ENCODE peak calls at places on chromosomes 12 and 14, in seven cellular contexts. F, K, Y, L, I, V and D are unnamed samples.

GRCh38 chr14:61178226-61179060 is 102.7 kb downstream of the TMEM30B start:
- DNase-seq in F (no peak), K (peak), Y (peak), L (no peak), I (peak), V (peak), D (peak)

GRCh38 chr12:67909091-67909531 is 80.1 kb upstream of the IFNG-AS1 start:
- DNase-seq in F (no peak), K (no peak), Y (peak), L (no peak), I (no peak), V (peak), D (peak)

GRCh38 chr12:75476076-75476475 is 4.5 kb upstream of the GLIPR1 start:
- DNase-seq in F (no peak), K (no peak), Y (no peak), L (no peak), I (no peak), V (no peak), D (no peak)

GRCh38 chr14:59919582-59920377 is at the start of gene LRRC9:
- DNase-seq in F (peak), K (no peak), Y (no peak), L (peak), I (no peak), V (peak), D (peak)

GRCh38 chr12:132406498-132407461 is 77.4 kb upstream of the GALNT9 start:
- DNase-seq in F (no peak), K (no peak), Y (no peak), L (no peak), I (no peak), V (no peak), D (no peak)

GRCh38 chr14:68789798-68790655 is 2.8 kb downstream of the ZFP36L1 start:
- DNase-seq in F (no peak), K (peak), Y (no peak), L (no peak), I (peak), V (peak), D (peak)

GRCh38 chr12:92553389-92553788 is 149.4 kb upstream of the PLEKHG7 start:
- DNase-seq in F (no peak), K (no peak), Y (no peak), L (peak), I (no peak), V (no peak), D (peak)

GRCh38 chr14:46788994-46789393 is 137.4 kb upstream of the RPL10L start:
- DNase-seq in F (no peak), K (no peak), Y (no peak), L (no peak), I (peak), V (no peak), D (no peak)

GRCh38 chr12:96587691-96588090 is 98.3 kb downstream of the CFAP54 start:
- DNase-seq in F (no peak), K (no peak), Y (peak), L (no peak), I (no peak), V (peak), D (peak)

GRCh38 chr12:77842430-77842829 is 11.7 kb downstream of the NAV3 start:
- DNase-seq in F (no peak), K (peak), Y (peak), L (no peak), I (peak), V (peak), D (no peak)

GRCh38 chr14:91249841-91250616 is 5.5 kb upstream of the GPR68 start:
- DNase-seq in F (peak), K (no peak), Y (no peak), L (no peak), I (peak), V (no peak), D (no peak)

GRCh38 chr14:93655078-93655750 is 133.1 kb downstream of the PRIMA1 start:
- DNase-seq in F (no peak), K (peak), Y (peak), L (no peak), I (peak), V (peak), D (peak)

GRCh38 chr12:82874935-82875334 is 188.2 kb downstream of the TMTC2 start:
- DNase-seq in F (no peak), K (no peak), Y (peak), L (no peak), I (no peak), V (peak), D (peak)

GRCh38 chr12:106601031-106601430 is 18.2 kb downstream of the RFX4 start:
- DNase-seq in F (no peak), K (no peak), Y (no peak), L (no peak), I (no peak), V (no peak), D (no peak)

GRCh38 chr12:57524814-57525614 is 2.4 kb downstream of the MBD6 start:
- DNase-seq in F (no peak), K (no peak), Y (no peak), L (no peak), I (no peak), V (no peak), D (no peak)

GRCh38 chr12:47717443-47718193 is 7.7 kb downstream of the ENDOU start:
- DNase-seq in F (peak), K (peak), Y (peak), L (peak), I (peak), V (peak), D (peak)

GRCh38 chr14:85468815-85469214 is 61.1 kb upstream of the FLRT2 start:
- DNase-seq in F (no peak), K (no peak), Y (no peak), L (no peak), I (no peak), V (no peak), D (no peak)

GRCh38 chr14:34461334-34462131 is 507 bp downstream of the SPTSSA start:
- DNase-seq in F (peak), K (peak), Y (peak), L (peak), I (peak), V (peak), D (peak)

GRCh38 chr14:45716506-45716905 is 463.5 kb upstream of the MIS18BP1 start:
- DNase-seq in F (no peak), K (no peak), Y (peak), L (no peak), I (peak), V (peak), D (no peak)

GRCh38 chr12:14892726-14893442 is 7.2 kb upstream of the MGP start:
- DNase-seq in F (no peak), K (no peak), Y (peak), L (no peak), I (peak), V (peak), D (peak)

GRCh38 chr14:93759781-93760307 is 28.4 kb downstream of the PRIMA1 start:
- DNase-seq in F (no peak), K (no peak), Y (no peak), L (peak), I (no peak), V (no peak), D (no peak)

GRCh38 chr12:97075583-97076268 is 168.7 kb downstream of the NEDD1 start:
- DNase-seq in F (no peak), K (no peak), Y (no peak), L (no peak), I (no peak), V (peak), D (peak)

GRCh38 chr12:122062832-122063690 is 15.5 kb upstream of the MLXIP start:
- DNase-seq in F (no peak), K (peak), Y (peak), L (peak), I (peak), V (peak), D (peak)

GRCh38 chr12:116015525-116015924 is 262.0 kb downstream of the MED13L start:
- DNase-seq in F (no peak), K (no peak), Y (peak), L (no peak), I (peak), V (peak), D (peak)

GRCh38 chr12:107302649-107303386 is 209.5 kb upstream of the CRY1 start:
- DNase-seq in F (no peak), K (no peak), Y (no peak), L (no peak), I (no peak), V (peak), D (no peak)

GRCh38 chr12:99200711-99201384 is 446.7 kb upstream of the GARIN6 start:
- DNase-seq in F (no peak), K (no peak), Y (no peak), L (no peak), I (no peak), V (no peak), D (no peak)

GRCh38 chr14:104691546-104692260 is 2.3 kb downstream of the INF2 start:
- DNase-seq in F (no peak), K (no peak), Y (no peak), L (no peak), I (no peak), V (no peak), D (no peak)
- H3K4me3 ChIP-seq in F (no peak), K (no peak), Y (peak), L (peak), I (peak), V (peak), D (no peak)

GRCh38 chr14:21807975-21808374 is 134.4 kb upstream of the OR4E1 start:
- DNase-seq in F (no peak), K (no peak), Y (no peak), L (no peak), I (no peak), V (no peak), D (no peak)
- TF ChIP-seq CTCF in F (no peak), K (no peak), Y (no peak), L (no peak), I (no peak), V (no peak), D (no peak)

GRCh38 chr14:23401331-23401730 is 6.7 kb downstream of the MYH6 start:
- DNase-seq in F (no peak), K (no peak), Y (no peak), L (peak), I (no peak), V (no peak), D (no peak)
- H3K4me3 ChIP-seq in F (no peak), K (no peak), Y (no peak), L (peak), I (no peak), V (no peak), D (no peak)

DNA sequence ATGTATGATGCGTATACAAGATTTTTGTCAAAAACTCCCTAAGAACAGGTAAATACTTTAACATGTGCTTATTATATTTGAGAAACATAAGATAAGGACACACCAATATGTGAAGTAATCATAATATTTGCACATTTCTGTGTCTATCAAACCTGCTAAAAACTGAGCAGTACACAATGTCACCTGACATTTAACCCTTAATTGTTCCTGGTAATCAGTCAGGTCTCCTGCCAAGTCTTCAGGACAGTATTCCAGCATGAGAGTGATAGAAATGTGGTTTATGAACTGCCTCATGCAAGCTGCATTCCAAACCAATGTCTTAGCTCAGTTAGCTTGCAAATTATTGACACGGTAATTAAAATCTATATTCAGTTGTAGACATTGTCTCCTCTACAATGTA is 4.2 kb downstream of the SOX5 start:
- DNase-seq in F (no peak), K (no peak), Y (no peak), L (no peak), I (no peak), V (no peak), D (no peak)
- TF ChIP-seq CTCF in F (no peak), K (no peak), Y (no peak), L (no peak), I (no peak), V (no peak), D (no peak)

DNA sequence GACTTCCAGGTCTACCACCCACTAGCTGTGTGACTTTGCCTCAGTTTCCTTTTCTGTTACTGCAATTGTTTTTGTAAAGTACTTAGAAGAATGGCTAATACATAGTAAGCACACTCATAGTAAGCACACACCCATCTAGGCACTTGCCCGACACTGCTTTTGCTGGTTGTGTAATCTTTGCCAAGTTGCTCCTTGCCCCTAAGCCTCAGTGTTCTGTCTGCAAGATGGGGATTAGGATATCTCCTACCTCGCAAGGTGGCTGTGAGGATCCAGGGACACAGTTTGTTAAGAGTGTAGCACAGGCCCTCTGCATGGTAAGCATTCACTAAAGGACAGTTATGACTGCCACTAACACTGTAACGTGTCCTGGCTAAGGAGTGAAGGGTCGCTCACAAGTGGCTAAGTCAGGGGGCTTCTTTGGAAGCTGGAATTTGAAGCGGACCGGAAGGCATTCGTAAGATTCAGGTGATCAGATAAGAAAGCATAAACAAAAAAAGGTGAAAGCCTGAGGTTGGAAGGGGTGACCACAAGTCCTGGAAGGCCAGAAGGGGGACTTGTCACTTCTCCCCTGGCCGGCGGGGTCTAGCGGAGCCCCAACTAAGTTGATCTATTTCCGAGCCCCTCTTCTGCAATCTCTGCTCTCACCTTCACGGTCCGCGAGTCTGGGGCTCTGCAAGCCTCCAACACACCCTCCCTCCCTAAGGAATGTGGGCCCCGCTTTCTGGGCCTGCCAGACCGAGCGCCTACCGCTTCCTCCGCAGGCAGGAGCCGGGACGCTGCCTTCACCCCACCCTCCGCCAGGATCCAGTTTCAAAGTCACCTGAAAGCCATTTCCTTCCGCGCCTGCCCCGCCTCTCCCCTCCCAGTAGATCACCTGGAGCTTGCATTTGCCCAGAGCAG is 1.5 kb upstream of the PLEKHG3 start:
- DNase-seq in F (peak), K (peak), Y (no peak), L (no peak), I (no peak), V (no peak), D (no peak)
- H3K4me3 ChIP-seq in F (no peak), K (peak), Y (no peak), L (peak), I (no peak), V (no peak), D (no peak)

GRCh38 chr14:74302160-74302628 is 540 bp downstream of the ABCD4 start:
- DNase-seq in F (no peak), K (peak), Y (peak), L (no peak), I (peak), V (peak), D (peak)
- TF ChIP-seq CTCF in F (no peak), K (peak), Y (peak), L (peak), I (peak), V (peak), D (peak)

GRCh38 chr12:118358008-118358359 is 14.7 kb downstream of the TAOK3 start:
- DNase-seq in F (no peak), K (no peak), Y (no peak), L (no peak), I (no peak), V (no peak), D (no peak)
- H3K4me3 ChIP-seq in F (no peak), K (no peak), Y (no peak), L (no peak), I (no peak), V (no peak), D (no peak)

GRCh38 chr14:77648520-77649200 is 32.2 kb upstream of the SPTLC2 start:
- DNase-seq in F (no peak), K (no peak), Y (no peak), L (no peak), I (no peak), V (no peak), D (no peak)

GRCh38 chr14:77654001-77654431 is 37.6 kb upstream of the SPTLC2 start:
- DNase-seq in F (no peak), K (no peak), Y (no peak), L (no peak), I (no peak), V (no peak), D (no peak)

GRCh38 chr14:77657244-77657643 is 40.8 kb upstream of the SPTLC2 start:
- DNase-seq in F (no peak), K (no peak), Y (no peak), L (no peak), I (no peak), V (no peak), D (no peak)

GRCh38 chr14:77649326-77649725 is 32.9 kb upstream of the SPTLC2 start:
- DNase-seq in F (no peak), K (no peak), Y (peak), L (no peak), I (no peak), V (peak), D (peak)

GRCh38 chr14:77653473-77653872 is 37.0 kb upstream of the SPTLC2 start:
- DNase-seq in F (no peak), K (no peak), Y (no peak), L (no peak), I (no peak), V (no peak), D (no peak)
- TF ChIP-seq CTCF in F (no peak), K (peak), Y (peak), L (no peak), I (no peak), V (peak), D (peak)

DNA sequence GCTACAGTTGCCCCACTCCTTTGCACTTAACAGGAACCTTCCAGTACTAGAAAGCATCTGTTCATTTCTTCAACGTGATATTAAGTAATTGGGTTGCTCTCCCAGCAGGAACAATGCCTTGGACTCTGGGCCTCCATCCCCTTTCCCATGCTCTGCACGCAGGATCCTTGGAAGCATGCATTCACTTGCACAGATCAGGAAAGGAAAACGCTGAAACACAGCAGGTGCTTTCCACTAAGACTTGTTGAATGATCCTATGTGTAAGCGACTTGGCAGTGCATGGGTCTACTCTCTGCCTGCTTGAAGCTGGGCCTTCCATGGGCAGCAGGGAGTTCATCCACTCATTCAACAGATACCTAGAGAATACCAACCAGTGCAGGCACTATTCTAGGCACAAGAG is 2.3 kb downstream of the LTBP2 start:
- DNase-seq in F (no peak), K (no peak), Y (peak), L (no peak), I (peak), V (peak), D (peak)
- H3K4me3 ChIP-seq in F (no peak), K (no peak), Y (peak), L (peak), I (no peak), V (peak), D (peak)